ENCODE peak calls at places on chromosomes 4 and X, in seven cellular contexts. One of them, this sample, is unnamed.

GRCh38 chr4:84792366-84793301 is 173.9 kb downstream of the WDFY3 start:
- DNase-seq in glutamatergic neuron: no peak
- DNase-seq in adrenal gland: no peak
- DNase-seq in fibroblast of pulmonary artery: no peak
- DNase-seq in A549: no peak
- DNase-seq in ovary: no peak
- DNase-seq in Calu3: no peak
- DNase-seq in this sample: no peak

GRCh38 chr4:121050251-121050650 is 22.1 kb downstream of the NDNF start:
- DNase-seq in glutamatergic neuron: no peak
- DNase-seq in adrenal gland: no peak
- DNase-seq in fibroblast of pulmonary artery: no peak
- DNase-seq in A549: no peak
- DNase-seq in ovary: no peak
- DNase-seq in Calu3: no peak
- DNase-seq in this sample: no peak

GRCh38 chr4:25441519-25442117 is 64.6 kb downstream of the ANAPC4 start:
- DNase-seq in glutamatergic neuron: peak; percentile 72
- DNase-seq in adrenal gland: peak; percentile 84
- DNase-seq in fibroblast of pulmonary artery: peak; percentile 81
- DNase-seq in A549: peak; percentile 66
- DNase-seq in ovary: peak; percentile 57
- DNase-seq in Calu3: peak; percentile 74
- DNase-seq in this sample: peak; percentile 42

GRCh38 chr4:1406416-1406945 is at the start of gene NKX1-1:
- DNase-seq in glutamatergic neuron: peak; percentile 34
- DNase-seq in adrenal gland: no peak
- DNase-seq in fibroblast of pulmonary artery: no peak
- DNase-seq in A549: no peak
- DNase-seq in ovary: no peak
- DNase-seq in Calu3: no peak
- DNase-seq in this sample: no peak

GRCh38 chr4:81113024-81113423 is 82.5 kb downstream of the BMP3 start:
- DNase-seq in glutamatergic neuron: no peak
- DNase-seq in adrenal gland: no peak
- DNase-seq in fibroblast of pulmonary artery: no peak
- DNase-seq in A549: no peak
- DNase-seq in ovary: no peak
- DNase-seq in Calu3: no peak
- DNase-seq in this sample: no peak

GRCh38 chrX:154733072-154733425 is 17.8 kb downstream of the GAB3 start:
- DNase-seq in glutamatergic neuron: no peak
- DNase-seq in adrenal gland: no peak
- DNase-seq in fibroblast of pulmonary artery: no peak
- DNase-seq in A549: peak; percentile 26
- DNase-seq in ovary: no peak
- DNase-seq in Calu3: no peak
- DNase-seq in this sample: no peak

GRCh38 chr4:79498282-79498681 is 90.3 kb upstream of the GK2 start:
- DNase-seq in glutamatergic neuron: no peak
- DNase-seq in adrenal gland: no peak
- DNase-seq in fibroblast of pulmonary artery: no peak
- DNase-seq in A549: no peak
- DNase-seq in ovary: no peak
- DNase-seq in Calu3: no peak
- DNase-seq in this sample: no peak

GRCh38 chrX:133776072-133776471 is 209.3 kb downstream of the GPC3 start:
- DNase-seq in glutamatergic neuron: peak; percentile 56
- DNase-seq in adrenal gland: no peak
- DNase-seq in fibroblast of pulmonary artery: no peak
- DNase-seq in A549: peak; percentile 1
- DNase-seq in ovary: no peak
- DNase-seq in Calu3: no peak
- DNase-seq in this sample: peak; percentile 6

GRCh38 chr4:19577121-19577520 is 674.6 kb upstream of the SLIT2 start:
- DNase-seq in glutamatergic neuron: no peak
- DNase-seq in adrenal gland: no peak
- DNase-seq in fibroblast of pulmonary artery: no peak
- DNase-seq in A549: no peak
- DNase-seq in ovary: no peak
- DNase-seq in Calu3: no peak
- DNase-seq in this sample: no peak

GRCh38 chrX:40406330-40406859 is 174.4 kb upstream of the ATP6AP2 start:
- DNase-seq in glutamatergic neuron: no peak
- DNase-seq in adrenal gland: no peak
- DNase-seq in fibroblast of pulmonary artery: no peak
- DNase-seq in A549: no peak
- DNase-seq in ovary: no peak
- DNase-seq in Calu3: no peak
- DNase-seq in this sample: no peak

GRCh38 chr4:2280531-2281300 is 18.8 kb upstream of the MXD4 start:
- DNase-seq in glutamatergic neuron: peak; percentile 9
- DNase-seq in adrenal gland: no peak
- DNase-seq in fibroblast of pulmonary artery: no peak
- DNase-seq in A549: no peak
- DNase-seq in ovary: no peak
- DNase-seq in Calu3: peak; percentile 53
- DNase-seq in this sample: no peak

GRCh38 chr4:910366-911091 is 21.6 kb downstream of the GAK start:
- DNase-seq in glutamatergic neuron: peak; percentile 13
- DNase-seq in adrenal gland: no peak
- DNase-seq in fibroblast of pulmonary artery: no peak
- DNase-seq in A549: no peak
- DNase-seq in ovary: peak; percentile 20
- DNase-seq in Calu3: no peak
- DNase-seq in this sample: no peak

GRCh38 chrX:78950157-78950556 is 5.0 kb downstream of the P2RY10 start:
- DNase-seq in glutamatergic neuron: no peak
- DNase-seq in adrenal gland: no peak
- DNase-seq in fibroblast of pulmonary artery: no peak
- DNase-seq in A549: no peak
- DNase-seq in ovary: no peak
- DNase-seq in Calu3: no peak
- DNase-seq in this sample: no peak

GRCh38 chr4:111842336-111842735 is 302.9 kb upstream of the FAM241A start:
- DNase-seq in glutamatergic neuron: no peak
- DNase-seq in adrenal gland: no peak
- DNase-seq in fibroblast of pulmonary artery: peak; percentile 7
- DNase-seq in A549: no peak
- DNase-seq in ovary: no peak
- DNase-seq in Calu3: no peak
- DNase-seq in this sample: no peak

GRCh38 chr4:147370881-147371280 is 110.0 kb upstream of the EDNRA start:
- DNase-seq in glutamatergic neuron: no peak
- DNase-seq in adrenal gland: no peak
- DNase-seq in fibroblast of pulmonary artery: no peak
- DNase-seq in A549: no peak
- DNase-seq in ovary: no peak
- DNase-seq in Calu3: no peak
- DNase-seq in this sample: no peak

GRCh38 chrX:136861877-136862276 is 18.6 kb downstream of the RBMX start:
- DNase-seq in glutamatergic neuron: no peak
- DNase-seq in adrenal gland: no peak
- DNase-seq in fibroblast of pulmonary artery: no peak
- DNase-seq in A549: no peak
- DNase-seq in ovary: no peak
- DNase-seq in Calu3: no peak
- DNase-seq in this sample: no peak

GRCh38 chrX:70088281-70088680 is 26.0 kb downstream of the OTUD6A start:
- DNase-seq in glutamatergic neuron: no peak
- DNase-seq in adrenal gland: no peak
- DNase-seq in fibroblast of pulmonary artery: peak; percentile 16
- DNase-seq in A549: no peak
- DNase-seq in ovary: no peak
- DNase-seq in Calu3: no peak
- DNase-seq in this sample: no peak

GRCh38 chr4:52648836-52649235 is 10.3 kb downstream of the USP46 start:
- DNase-seq in glutamatergic neuron: no peak
- DNase-seq in adrenal gland: no peak
- DNase-seq in fibroblast of pulmonary artery: no peak
- DNase-seq in A549: no peak
- DNase-seq in ovary: no peak
- DNase-seq in Calu3: no peak
- DNase-seq in this sample: no peak

GRCh38 chrX:153816821-153817220 is 13.5 kb downstream of the PDZD4 start:
- DNase-seq in glutamatergic neuron: no peak
- DNase-seq in adrenal gland: no peak
- DNase-seq in fibroblast of pulmonary artery: no peak
- DNase-seq in A549: no peak
- DNase-seq in ovary: no peak
- DNase-seq in Calu3: no peak
- DNase-seq in this sample: no peak

GRCh38 chr4:38180456-38180855 is 220.3 kb downstream of the PTTG2 start:
- DNase-seq in glutamatergic neuron: no peak
- DNase-seq in adrenal gland: no peak
- DNase-seq in fibroblast of pulmonary artery: no peak
- DNase-seq in A549: no peak
- DNase-seq in ovary: no peak
- DNase-seq in Calu3: peak; percentile 19
- DNase-seq in this sample: no peak

GRCh38 chrX:102950908-102951866 is 14.1 kb downstream of the RAB40AL start:
- DNase-seq in glutamatergic neuron: peak; percentile 75
- DNase-seq in adrenal gland: peak; percentile 72
- DNase-seq in fibroblast of pulmonary artery: peak; percentile 52
- DNase-seq in A549: peak; percentile 48
- DNase-seq in ovary: peak; percentile 36
- DNase-seq in Calu3: peak; percentile 66
- DNase-seq in this sample: peak; percentile 20

GRCh38 chr4:153131478-153132069 is 72.7 kb upstream of the TRIM2 start:
- DNase-seq in glutamatergic neuron: peak; percentile 41
- DNase-seq in adrenal gland: no peak
- DNase-seq in fibroblast of pulmonary artery: peak; percentile 3
- DNase-seq in A549: no peak
- DNase-seq in ovary: no peak
- DNase-seq in Calu3: no peak
- DNase-seq in this sample: no peak
- TF ChIP-seq CTCF in glutamatergic neuron: peak; percentile 25
- TF ChIP-seq CTCF in adrenal gland: no peak
- TF ChIP-seq CTCF in fibroblast of pulmonary artery: peak; percentile 16
- TF ChIP-seq CTCF in A549: no peak
- TF ChIP-seq CTCF in ovary: no peak
- TF ChIP-seq CTCF in Calu3: no peak
- TF ChIP-seq CTCF in this sample: no peak

GRCh38 chrX:2629316-2630168 is 61.6 kb upstream of the CD99 start:
- DNase-seq in glutamatergic neuron: no peak
- DNase-seq in adrenal gland: no peak
- DNase-seq in fibroblast of pulmonary artery: no peak
- DNase-seq in A549: peak; percentile 24
- DNase-seq in ovary: no peak
- DNase-seq in Calu3: no peak
- DNase-seq in this sample: no peak

GRCh38 chrX:2628751-2629315 is 62.3 kb upstream of the CD99 start:
- DNase-seq in glutamatergic neuron: no peak
- DNase-seq in adrenal gland: no peak
- DNase-seq in fibroblast of pulmonary artery: no peak
- DNase-seq in A549: peak; percentile 32
- DNase-seq in ovary: no peak
- DNase-seq in Calu3: no peak
- DNase-seq in this sample: no peak

GRCh38 chrX:2631743-2632532 is 59.2 kb upstream of the CD99 start:
- DNase-seq in glutamatergic neuron: no peak
- DNase-seq in adrenal gland: no peak
- DNase-seq in fibroblast of pulmonary artery: no peak
- DNase-seq in A549: no peak
- DNase-seq in ovary: no peak
- DNase-seq in Calu3: no peak
- DNase-seq in this sample: no peak

GRCh38 chrX:2626750-2627149 is 64.3 kb upstream of the CD99 start:
- DNase-seq in glutamatergic neuron: no peak
- DNase-seq in adrenal gland: no peak
- DNase-seq in fibroblast of pulmonary artery: no peak
- DNase-seq in A549: no peak
- DNase-seq in ovary: no peak
- DNase-seq in Calu3: no peak
- DNase-seq in this sample: no peak

DNA sequence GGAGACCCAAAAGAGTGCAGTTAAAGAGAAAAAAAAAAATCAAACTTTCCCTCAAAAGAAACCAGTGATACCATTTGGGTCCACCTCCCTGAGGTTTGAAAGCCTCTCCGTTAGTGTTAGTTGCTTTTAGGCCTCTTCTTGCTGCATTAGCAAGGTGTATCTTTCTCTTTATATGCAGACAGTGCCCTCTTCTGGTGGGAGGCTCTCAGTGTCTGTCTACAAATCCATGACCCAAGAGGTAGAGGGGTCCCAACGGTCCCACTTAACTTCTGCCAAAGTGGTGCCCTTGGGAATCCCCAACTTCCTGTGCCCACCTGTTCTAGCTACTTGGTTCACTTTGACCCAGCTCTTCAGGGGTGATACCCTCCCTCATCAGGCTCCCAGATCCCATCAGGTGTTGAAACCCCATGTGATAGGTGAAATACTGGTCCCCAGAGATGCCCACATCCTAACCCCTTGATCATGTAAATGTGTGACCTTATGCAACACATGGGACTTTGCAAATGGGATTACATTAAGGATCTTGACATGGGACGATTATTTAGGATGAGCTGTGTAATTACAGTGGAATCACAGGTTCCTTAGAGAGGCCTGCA is 63.7 kb upstream of the CD99 start:
- DNase-seq in glutamatergic neuron: peak; percentile 61
- DNase-seq in adrenal gland: peak; percentile 71
- DNase-seq in fibroblast of pulmonary artery: peak; percentile 63
- DNase-seq in A549: peak; percentile 74
- DNase-seq in ovary: no peak
- DNase-seq in Calu3: peak; percentile 35
- DNase-seq in this sample: peak; percentile 46
- TF ChIP-seq CTCF in glutamatergic neuron: peak; percentile 69
- TF ChIP-seq CTCF in adrenal gland: peak; percentile 56
- TF ChIP-seq CTCF in fibroblast of pulmonary artery: peak; percentile 59
- TF ChIP-seq CTCF in A549: peak; percentile 65
- TF ChIP-seq CTCF in ovary: no peak
- TF ChIP-seq CTCF in Calu3: peak; percentile 26
- TF ChIP-seq CTCF in this sample: peak; percentile 39

GRCh38 chrX:118853596-118853995 is 30.0 kb downstream of the ZCCHC12 start:
- DNase-seq in glutamatergic neuron: no peak
- DNase-seq in adrenal gland: no peak
- DNase-seq in fibroblast of pulmonary artery: no peak
- DNase-seq in A549: no peak
- DNase-seq in ovary: no peak
- DNase-seq in Calu3: no peak
- DNase-seq in this sample: no peak

DNA sequence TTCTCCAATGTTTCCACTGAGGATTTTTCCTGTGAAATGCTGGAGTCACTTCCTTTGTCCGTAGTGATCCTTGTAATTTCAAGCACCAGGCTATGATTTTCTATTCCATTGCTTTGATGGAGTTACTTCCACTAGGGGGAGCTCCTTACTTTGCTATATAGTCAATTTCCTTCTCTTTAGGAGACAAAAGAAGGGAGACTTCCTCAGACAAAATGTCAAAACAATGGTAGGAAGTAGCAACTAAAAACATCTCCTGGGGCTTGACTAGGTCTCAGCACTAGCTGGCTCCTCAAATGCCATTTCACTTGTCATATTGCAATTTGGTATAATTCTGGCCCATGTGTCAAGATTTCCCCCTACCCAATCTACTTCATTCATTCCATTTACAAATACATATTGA is 24.1 kb downstream of the ZCCHC12 start:
- DNase-seq in glutamatergic neuron: no peak
- DNase-seq in adrenal gland: no peak
- DNase-seq in fibroblast of pulmonary artery: peak; percentile 68
- DNase-seq in A549: peak; percentile 49
- DNase-seq in ovary: no peak
- DNase-seq in Calu3: peak; percentile 24
- DNase-seq in this sample: peak; percentile 49
- TF ChIP-seq CTCF in glutamatergic neuron: peak; percentile 53
- TF ChIP-seq CTCF in adrenal gland: peak; percentile 72
- TF ChIP-seq CTCF in fibroblast of pulmonary artery: peak; percentile 63
- TF ChIP-seq CTCF in A549: peak; percentile 70
- TF ChIP-seq CTCF in ovary: peak; percentile 29
- TF ChIP-seq CTCF in Calu3: peak; percentile 38
- TF ChIP-seq CTCF in this sample: peak; percentile 62

GRCh38 chrX:86806786-86807185 is 658.5 kb downstream of the DACH2 start:
- DNase-seq in glutamatergic neuron: no peak
- DNase-seq in adrenal gland: no peak
- DNase-seq in fibroblast of pulmonary artery: no peak
- DNase-seq in A549: peak; percentile 23
- DNase-seq in ovary: no peak
- DNase-seq in Calu3: peak; percentile 0
- DNase-seq in this sample: peak; percentile 12
- TF ChIP-seq CTCF in glutamatergic neuron: peak; percentile 25
- TF ChIP-seq CTCF in adrenal gland: no peak
- TF ChIP-seq CTCF in fibroblast of pulmonary artery: peak; percentile 6
- TF ChIP-seq CTCF in A549: no peak
- TF ChIP-seq CTCF in ovary: no peak
- TF ChIP-seq CTCF in Calu3: no peak
- TF ChIP-seq CTCF in this sample: peak; percentile 37